ENCODE peak calls at places on chromosomes 13 and 19, in seven cellular contexts. U is neural progenitor cell, A is nephron progenitor cell, J is progenitor cell of endocrine pancreas, F is B cell, Z is AG09309, C is AG09319. G is an unnamed sample.

GRCh38 chr13:113976711-113977684 is 3.1 kb upstream of the C13orf46 start:
- DNase-seq in F (no peak), U (no peak), J (no peak), Z (peak; percentile 24), C (peak; percentile 15), A (no peak), G (no peak)

GRCh38 chr13:94309997-94310842 is 169.3 kb downstream of the DCT start:
- DNase-seq in J (no peak), C (no peak), F (no peak), Z (peak; percentile 49), U (no peak), A (no peak), G (no peak)

GRCh38 chr13:111521691-111522229 is 201.3 kb downstream of the TEX29 start:
- DNase-seq in F (no peak), U (no peak), C (no peak), J (no peak), Z (no peak), A (no peak), G (no peak)

GRCh38 chr19:12936582-12936981 is 1.8 kb upstream of the CALR start:
- DNase-seq in C (no peak), F (no peak), J (no peak), Z (no peak), U (no peak), A (no peak), G (no peak)

GRCh38 chr13:89465366-89465765 is 1794.2 kb downstream of the SLITRK5 start:
- DNase-seq in A (no peak), F (no peak), C (no peak), U (peak; percentile 15), Z (no peak), J (no peak), G (no peak)

GRCh38 chr19:49403404-49404187 is 15.5 kb downstream of the KASH5 start:
- DNase-seq in Z (no peak), J (no peak), A (peak; percentile 50), F (no peak), C (no peak), U (peak; percentile 90), G (peak; percentile 63)

GRCh38 chr13:66794340-66795031 is 435.6 kb downstream of the PCDH9 start:
- DNase-seq in U (no peak), J (no peak), F (no peak), Z (no peak), A (no peak), C (no peak), G (peak; percentile 45)

GRCh38 chr13:26498524-26499208 is 58.8 kb upstream of the WASF3 start:
- DNase-seq in A (no peak), U (no peak), F (no peak), C (no peak), Z (no peak), J (no peak), G (no peak)

GRCh38 chr13:112690242-112690943 is 555 bp downstream of the ATP11A start:
- DNase-seq in J (peak; percentile 36), Z (no peak), A (peak; percentile 64), F (peak; percentile 68), U (peak; percentile 81), C (no peak), G (peak; percentile 73)

GRCh38 chr13:106496072-106496997 is 39.1 kb downstream of the EFNB2 start:
- DNase-seq in C (no peak), Z (no peak), A (no peak), F (no peak), U (no peak), J (no peak), G (no peak)

GRCh38 chr13:41494202-41494601 is 36.9 kb downstream of the RGCC start:
- DNase-seq in Z (no peak), F (no peak), U (no peak), A (no peak), C (no peak), J (no peak), G (no peak)

GRCh38 chr19:43739419-43739818 is 15.3 kb downstream of the SMG9 start:
- DNase-seq in U (no peak), A (no peak), C (no peak), Z (no peak), J (no peak), F (no peak), G (no peak)

GRCh38 chr13:73601708-73602107 is 532.5 kb downstream of the KLF12 start:
- DNase-seq in U (no peak), J (no peak), Z (no peak), A (no peak), C (no peak), F (no peak), G (no peak)

GRCh38 chr19:56120371-56121179 is 520 bp downstream of the ZNF787 start:
- DNase-seq in C (no peak), Z (no peak), U (peak; percentile 74), F (peak; percentile 98), A (peak; percentile 77), J (peak; percentile 45), G (peak; percentile 73)

GRCh38 chr13:49690133-49690989 is 925 bp downstream of the EBPL start:
- DNase-seq in Z (no peak), U (no peak), J (no peak), A (no peak), C (no peak), F (peak; percentile 32), G (no peak)

GRCh38 chr19:28140201-28140600 is 1072.8 kb downstream of the UQCRFS1 start:
- DNase-seq in U (no peak), J (no peak), F (no peak), C (no peak), Z (no peak), A (no peak), G (no peak)

GRCh38 chr13:33797622-33798021 is 20.3 kb upstream of the RFC3 start:
- DNase-seq in J (no peak), U (no peak), A (no peak), Z (peak; percentile 3), C (no peak), F (no peak), G (no peak)

GRCh38 chr13:100773429-100773828 is 98.8 kb upstream of the TMTC4 start:
- DNase-seq in J (no peak), A (no peak), Z (no peak), C (no peak), F (no peak), U (no peak), G (no peak)

DNA sequence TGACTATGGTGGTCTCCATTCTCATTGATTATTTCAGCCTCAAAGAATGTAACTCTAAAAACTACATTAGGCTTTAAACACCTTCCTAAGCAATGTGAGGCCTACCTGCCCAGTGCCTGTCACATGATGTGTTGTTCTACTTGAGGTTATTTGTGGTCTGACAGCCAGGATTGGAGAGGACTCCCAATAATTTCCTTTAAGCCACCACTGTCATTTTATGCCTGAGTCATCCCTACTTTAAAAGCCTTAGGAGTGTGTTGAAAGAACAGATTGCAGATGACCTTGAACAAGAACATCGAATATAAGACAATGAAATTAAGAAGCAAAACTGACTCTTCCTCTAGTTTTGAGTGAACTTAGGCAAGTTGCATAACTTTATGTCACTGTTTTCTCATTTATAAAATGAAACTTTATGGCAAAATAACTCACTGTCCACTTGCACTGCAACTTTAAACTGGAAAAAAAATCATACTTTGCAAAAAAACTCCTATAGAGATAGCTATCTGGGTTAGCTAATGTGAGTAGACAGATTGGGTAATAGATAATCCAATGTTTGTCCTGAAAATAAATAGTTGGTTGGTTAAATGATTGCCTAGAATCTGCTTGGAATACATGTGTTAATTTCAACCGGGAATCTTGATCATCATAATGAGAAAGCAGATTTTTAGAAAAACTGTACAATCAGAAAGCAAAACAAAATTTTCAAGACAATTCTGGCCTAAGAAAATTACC is 361.2 kb downstream of the SUCLA2 start:
- DNase-seq in Z (no peak), F (no peak), C (peak; percentile 30), J (no peak), U (no peak), A (no peak), G (no peak)
- TF ChIP-seq CTCF in Z (no peak), F (no peak), C (no peak), J (no peak), U (no peak), A (no peak), G (no peak)

GRCh38 chr13:30780338-30780981 is 45.1 kb downstream of the ALOX5AP start:
- DNase-seq in U (no peak), C (no peak), F (no peak), A (no peak), Z (no peak), J (no peak), G (no peak)

GRCh38 chr13:30790592-30790991 is 55.2 kb downstream of the ALOX5AP start:
- DNase-seq in J (no peak), C (no peak), U (no peak), A (no peak), Z (no peak), F (no peak), G (no peak)

GRCh38 chr13:30787747-30788535 is 52.6 kb downstream of the ALOX5AP start:
- DNase-seq in J (no peak), F (no peak), U (no peak), C (no peak), A (no peak), Z (no peak), G (no peak)

GRCh38 chr13:30789360-30789862 is 54.1 kb downstream of the ALOX5AP start:
- DNase-seq in Z (no peak), A (no peak), F (no peak), C (no peak), J (no peak), U (no peak), G (no peak)

DNA sequence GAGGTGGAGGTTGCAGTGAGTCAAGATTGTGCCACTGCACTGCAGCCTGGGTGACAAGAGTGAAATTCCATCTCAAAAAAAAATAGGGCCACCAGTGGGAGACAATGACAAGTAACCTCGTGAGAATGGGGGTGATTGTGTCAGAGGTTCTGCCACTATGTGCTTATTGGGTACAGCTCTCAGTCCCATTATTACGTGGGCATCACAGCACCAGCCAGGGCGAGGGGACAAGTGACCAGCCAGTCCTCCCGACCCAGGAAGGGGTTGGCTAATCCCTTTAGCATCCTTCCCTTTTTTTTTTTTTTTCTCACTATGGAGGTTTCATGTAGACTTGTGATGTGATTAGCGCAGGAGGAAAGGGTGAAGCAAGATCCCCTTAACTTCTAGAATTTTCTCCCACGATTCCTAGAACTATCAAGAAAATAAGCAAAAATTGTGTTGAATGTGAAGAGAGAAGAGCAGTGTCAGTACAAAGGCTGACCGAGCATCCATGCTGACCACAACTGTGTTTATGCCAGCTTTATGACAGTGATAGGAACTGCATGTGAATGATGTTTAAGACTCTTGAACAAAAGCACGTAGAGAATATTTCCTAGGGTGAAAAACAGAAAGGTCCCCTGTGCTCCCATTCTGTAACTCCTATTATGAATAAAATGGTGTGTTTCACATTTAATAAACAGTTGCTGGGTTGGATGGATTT is 50.0 kb downstream of the ALOX5AP start:
- DNase-seq in A (no peak), U (no peak), Z (no peak), C (no peak), F (no peak), J (no peak), G (no peak)
- TF ChIP-seq CTCF in A (no peak), U (no peak), Z (no peak), C (no peak), F (no peak), J (no peak), G (no peak)

GRCh38 chr19:39030854-39031367 is 1.4 kb downstream of the FBXO27 start:
- DNase-seq in J (no peak), U (no peak), F (peak; percentile 39), Z (no peak), C (no peak), A (no peak), G (no peak)

GRCh38 chr19:39021063-39021462 is 11.3 kb downstream of the FBXO27 start:
- DNase-seq in U (no peak), A (no peak), Z (no peak), C (no peak), F (no peak), J (no peak), G (no peak)

GRCh38 chr19:39024875-39025641 is 7.3 kb downstream of the FBXO27 start:
- DNase-seq in C (no peak), U (no peak), Z (no peak), J (no peak), A (no peak), F (no peak), G (no peak)
- TF ChIP-seq CTCF in C (no peak), U (no peak), Z (no peak), J (no peak), A (no peak), F (no peak), G (no peak)

GRCh38 chr19:51200071-51200470 is 24.8 kb upstream of the CD33 start:
- DNase-seq in U (no peak), C (no peak), Z (no peak), F (no peak), J (no peak), A (no peak), G (no peak)
- TF ChIP-seq CTCF in U (no peak), C (no peak), Z (no peak), F (no peak), J (no peak), A (no peak), G (no peak)